ENCODE peak calls at places on chromosomes 12 and 14, in four cellular contexts. Y is H54, O is small intestine, B is PC-9. K is an unnamed sample.

GRCh38 chr14:34701808-34702207 is 12.6 kb downstream of the CFL2 start:
- DNase-seq in Y (no peak), O (no peak), B (no peak), K (no peak)

GRCh38 chr14:71209888-71210287 is 302.6 kb downstream of the PCNX1 start:
- DNase-seq in O (no peak), B (no peak), Y (no peak), K (no peak)

GRCh38 chr12:70121562-70121961 is 121.7 kb upstream of the CNOT2 start:
- DNase-seq in O (peak; percentile 69), B (no peak), Y (no peak), K (no peak)

GRCh38 chr12:85390281-85390680 is 110.3 kb downstream of the ALX1 start:
- DNase-seq in Y (no peak), O (no peak), B (no peak), K (no peak)

GRCh38 chr12:48034835-48035805 is 30.8 kb upstream of the COL2A1 start:
- DNase-seq in O (no peak), B (no peak), Y (no peak), K (no peak)

GRCh38 chr12:18951219-18951618 is 178.3 kb upstream of the PLEKHA5 start:
- DNase-seq in B (no peak), Y (no peak), O (no peak), K (no peak)

GRCh38 chr12:27083861-27084271 is 1.5 kb upstream of the C12orf71 start:
- DNase-seq in B (no peak), O (no peak), Y (no peak), K (no peak)

GRCh38 chr12:26092706-26093105 is 32.1 kb downstream of the BHLHE41 start:
- DNase-seq in O (no peak), B (no peak), Y (no peak), K (no peak)

GRCh38 chr12:75560167-75560566 is 48.8 kb upstream of the KRR1 start:
- DNase-seq in B (no peak), O (peak; percentile 8), Y (no peak), K (no peak)

GRCh38 chr12:113702796-113703195 is 231.1 kb upstream of the LHX5 start:
- DNase-seq in O (no peak), B (no peak), Y (no peak), K (no peak)

GRCh38 chr12:109723311-109723791 is 9.7 kb downstream of the FAM222A start:
- DNase-seq in Y (no peak), O (peak; percentile 84), B (no peak), K (no peak)

GRCh38 chr14:55267816-55268215 is 3.4 kb upstream of the FBXO34 start:
- DNase-seq in O (no peak), B (no peak), Y (no peak), K (no peak)

GRCh38 chr12:109822951-109823411 is 10.2 kb downstream of the TRPV4 start:
- DNase-seq in O (no peak), B (peak; percentile 79), Y (peak; percentile 93), K (no peak)

GRCh38 chr12:105740970-105741725 is 397.6 kb downstream of the NUAK1 start:
- DNase-seq in O (no peak), B (no peak), Y (no peak), K (no peak)

GRCh38 chr12:49832836-49833421 is 4.7 kb upstream of the NCKAP5L start:
- DNase-seq in B (no peak), O (no peak), Y (no peak), K (no peak)

GRCh38 chr12:89183985-89184435 is 168.3 kb downstream of the DUSP6 start:
- DNase-seq in B (no peak), O (no peak), Y (no peak), K (no peak)

GRCh38 chr14:103133213-103134140 is 10.2 kb downstream of the TNFAIP2 start:
- DNase-seq in B (no peak), O (no peak), Y (no peak), K (no peak)

GRCh38 chr14:76968621-76969063 is 59.9 kb downstream of the IRF2BPL start:
- DNase-seq in B (no peak), O (no peak), Y (no peak), K (no peak)

GRCh38 chr14:50964683-50965390 is 20.6 kb upstream of the PYGL start:
- DNase-seq in Y (peak; percentile 14), O (no peak), B (peak; percentile 65), K (peak; percentile 27)

GRCh38 chr12:49887536-49888401 is 15.9 kb downstream of the FAIM2 start:
- DNase-seq in B (no peak), Y (no peak), O (no peak), K (no peak)

GRCh38 chr14:24928501-24928900 is 121.4 kb downstream of the STXBP6 start:
- DNase-seq in B (no peak), Y (no peak), O (no peak), K (no peak)

GRCh38 chr12:101959607-101960006 is 82.2 kb downstream of the DRAM1 start:
- DNase-seq in Y (no peak), B (no peak), O (no peak), K (no peak)

GRCh38 chr12:65747338-65747737 is 76.9 kb upstream of the HMGA2 start:
- DNase-seq in Y (no peak), B (no peak), O (no peak), K (no peak)

GRCh38 chr12:3641428-3641883 is 111.5 kb downstream of the CRACR2A start:
- DNase-seq in O (no peak), B (no peak), Y (no peak), K (no peak)

GRCh38 chr14:54048311-54048710 is 91.7 kb upstream of the BMP4 start:
- DNase-seq in Y (no peak), O (no peak), B (no peak), K (no peak)

GRCh38 chr12:86228656-86229055 is 27.5 kb downstream of the MGAT4C start:
- DNase-seq in Y (no peak), O (no peak), B (no peak), K (no peak)

GRCh38 chr12:52358575-52359350 is 8.5 kb downstream of the KRT85 start:
- DNase-seq in Y (no peak), B (no peak), O (no peak), K (no peak)

GRCh38 chr14:75715926-75716780 is 55.1 kb downstream of the TTLL5 start:
- DNase-seq in B (no peak), Y (no peak), O (no peak), K (no peak)

GRCh38 chr14:77988966-77989365 is 181.2 kb upstream of the NRXN3 start:
- DNase-seq in O (no peak), Y (peak; percentile 62), B (no peak), K (no peak)

GRCh38 chr14:21846227-21846885 is 172.7 kb upstream of the OR4E1 start:
- DNase-seq in O (peak; percentile 21), Y (no peak), B (peak; percentile 28), K (peak; percentile 44)

GRCh38 chr14:91332448-91333059 is 85.1 kb downstream of the CCDC88C start:
- DNase-seq in B (no peak), O (peak; percentile 87), Y (no peak), K (no peak)

GRCh38 chr14:91246051-91246852 is 1.7 kb upstream of the GPR68 start:
- DNase-seq in O (peak; percentile 63), Y (no peak), B (no peak), K (no peak)

K was measured in SW 1271.